ENCODE peak calls at places on chromosomes 16 and 17, in seven cellular contexts. R, D, L, I, X, S and G are unnamed samples.

GRCh38 chr17:82776454-82776853 is 24.6 kb downstream of the TBCD start:
- DNase-seq in L (no peak), I (no peak), D (no peak), R (no peak), X (peak; percentile 18), S (no peak), G (no peak)

GRCh38 chr16:79747688-79748087 is 147.2 kb upstream of the MAF start:
- DNase-seq in S (no peak), X (no peak), D (no peak), L (no peak), I (no peak), R (no peak), G (no peak)

GRCh38 chr17:82790391-82790790 is 38.5 kb downstream of the TBCD start:
- DNase-seq in R (no peak), X (no peak), I (no peak), D (no peak), L (no peak), S (no peak), G (no peak)

GRCh38 chr16:58717994-58718393 is 16.1 kb downstream of the GOT2 start:
- DNase-seq in X (no peak), D (no peak), R (no peak), I (no peak), S (no peak), L (no peak), G (no peak)

GRCh38 chr17:50050431-50051032 is 5.4 kb upstream of the ITGA3 start:
- DNase-seq in D (no peak), X (peak; percentile 40), S (no peak), R (no peak), L (no peak), I (no peak), G (no peak)

GRCh38 chr16:85844786-85845185 is 45.3 kb downstream of the COX4I1 start:
- DNase-seq in S (no peak), I (no peak), L (no peak), X (no peak), R (no peak), D (no peak), G (no peak)

GRCh38 chr17:38447502-38448095 is 19.3 kb downstream of the ARHGAP23 start:
- DNase-seq in L (no peak), I (no peak), X (no peak), S (no peak), R (no peak), D (peak; percentile 58), G (no peak)

GRCh38 chr17:3750926-3751325 is 27.2 kb downstream of the HASPIN start:
- DNase-seq in S (no peak), R (peak; percentile 52), L (no peak), X (no peak), D (no peak), I (no peak), G (peak; percentile 34)

GRCh38 chr17:67244621-67245072 is 349 bp downstream of the HELZ start:
- DNase-seq in D (no peak), I (no peak), L (no peak), R (no peak), S (no peak), X (peak; percentile 57), G (no peak)

GRCh38 chr17:47999612-48000011 is 28.7 kb downstream of the CDK5RAP3 start:
- DNase-seq in X (no peak), R (no peak), S (no peak), D (peak; percentile 46), L (no peak), I (no peak), G (no peak)

GRCh38 chr17:28613916-28614315 is at the start of gene RSKR:
- DNase-seq in D (no peak), R (no peak), X (no peak), L (no peak), S (no peak), I (peak; percentile 16), G (no peak)

GRCh38 chr17:42387663-42388380 is 420 bp downstream of the STAT3 start:
- DNase-seq in D (peak; percentile 55), X (peak; percentile 77), R (peak; percentile 47), S (peak; percentile 30), L (peak; percentile 34), I (peak; percentile 40), G (peak; percentile 18)